ENCODE peak calls at places on chromosome 13, in four cellular contexts. S is K562, C is HepG2, D is GM12878. O is an unnamed sample.

GRCh38 chr13:99327133-99327532 is 19.9 kb upstream of the GPR183 start:
- DNase-seq in S (no peak), C (no peak), D (no peak), O (no peak)

GRCh38 chr13:67369895-67370660 is 139.9 kb upstream of the PCDH9 start:
- DNase-seq in S (no peak), C (no peak), D (no peak), O (no peak)

GRCh38 chr13:111972261-111972780 is 94.6 kb upstream of the SOX1 start:
- DNase-seq in S (no peak), C (no peak), D (no peak), O (no peak)

GRCh38 chr13:110187501-110188161 is 119.3 kb downstream of the COL4A1 start:
- DNase-seq in S (no peak), C (no peak), D (no peak), O (no peak)

GRCh38 chr13:71801781-71802180 is 65.2 kb downstream of the DACH1 start:
- DNase-seq in S (no peak), C (no peak), D (no peak), O (no peak)

GRCh38 chr13:76286178-76286577 is 600.0 kb downstream of the KCTD12 start:
- DNase-seq in S (no peak), C (no peak), D (no peak), O (no peak)

GRCh38 chr13:86974251-86974994 is 696.7 kb upstream of the SLITRK5 start:
- DNase-seq in S (no peak), C (no peak), D (no peak), O (no peak)

GRCh38 chr13:41900918-41901317 is 60.0 kb downstream of the VWA8 start:
- DNase-seq in S (no peak), C (peak; percentile 73), D (no peak), O (no peak)

GRCh38 chr13:50069255-50069654 is 54.0 kb downstream of the KCNRG start:
- DNase-seq in S (no peak), C (no peak), D (no peak), O (no peak)

GRCh38 chr13:51823861-51824260 is 19.9 kb upstream of the DHRS12 start:
- DNase-seq in S (no peak), C (no peak), D (no peak), O (no peak)

GRCh38 chr13:101738336-101738735 is 285.9 kb downstream of the ITGBL1 start:
- DNase-seq in S (no peak), C (no peak), D (no peak), O (no peak)

GRCh38 chr13:80979035-80979641 is 638.2 kb upstream of the SPRY2 start:
- DNase-seq in S (peak; percentile 30), C (peak; percentile 57), D (peak; percentile 11), O (peak; percentile 78)

GRCh38 chr13:79392882-79393563 is 13.0 kb downstream of the RBM26 start:
- DNase-seq in S (no peak), C (no peak), D (no peak), O (no peak)

GRCh38 chr13:83620535-83621220 is 261.6 kb downstream of the SLITRK1 start:
- DNase-seq in S (no peak), C (no peak), D (no peak), O (no peak)

GRCh38 chr13:49437705-49438104 is 6.2 kb downstream of the CAB39L start:
- DNase-seq in S (no peak), C (no peak), D (no peak), O (no peak)

GRCh38 chr13:105848494-105848893 is 687.0 kb downstream of the EFNB2 start:
- DNase-seq in S (no peak), C (no peak), D (no peak), O (no peak)

GRCh38 chr13:66323695-66324094 is 906.4 kb downstream of the PCDH9 start:
- DNase-seq in S (no peak), C (no peak), D (no peak), O (no peak)

GRCh38 chr13:40537146-40537895 is 129.1 kb downstream of the FOXO1 start:
- DNase-seq in S (no peak), C (no peak), D (no peak), O (no peak)

GRCh38 chr13:40533072-40533471 is 133.4 kb downstream of the FOXO1 start:
- DNase-seq in S (no peak), C (no peak), D (no peak), O (no peak)

GRCh38 chr13:40536443-40537113 is 129.9 kb downstream of the FOXO1 start:
- DNase-seq in S (no peak), C (peak; percentile 94), D (no peak), O (no peak)

GRCh38 chr13:40535345-40535836 is 131.1 kb downstream of the FOXO1 start:
- DNase-seq in S (no peak), C (no peak), D (no peak), O (no peak)

GRCh38 chr13:40534456-40534855 is 132.0 kb downstream of the FOXO1 start:
- DNase-seq in S (no peak), C (peak; percentile 82), D (no peak), O (no peak)
- TF ChIP-seq JUNB in S (no peak), C (no peak), D (no peak), O (no peak)

GRCh38 chr13:96993660-96994029 is 631 bp downstream of the OXGR1 start:
- DNase-seq in S (no peak), C (no peak), D (no peak), O (peak; percentile 39)

GRCh38 chr13:96992633-96993032 is 1.6 kb downstream of the OXGR1 start:
- DNase-seq in S (no peak), C (no peak), D (no peak), O (no peak)

GRCh38 chr13:96994849-96995243 is 570 bp upstream of the OXGR1 start:
- DNase-seq in S (no peak), C (no peak), D (no peak), O (peak; percentile 22)

GRCh38 chr13:96996097-96996496 is 1.8 kb upstream of the OXGR1 start:
- DNase-seq in S (no peak), C (no peak), D (no peak), O (no peak)

DNA sequence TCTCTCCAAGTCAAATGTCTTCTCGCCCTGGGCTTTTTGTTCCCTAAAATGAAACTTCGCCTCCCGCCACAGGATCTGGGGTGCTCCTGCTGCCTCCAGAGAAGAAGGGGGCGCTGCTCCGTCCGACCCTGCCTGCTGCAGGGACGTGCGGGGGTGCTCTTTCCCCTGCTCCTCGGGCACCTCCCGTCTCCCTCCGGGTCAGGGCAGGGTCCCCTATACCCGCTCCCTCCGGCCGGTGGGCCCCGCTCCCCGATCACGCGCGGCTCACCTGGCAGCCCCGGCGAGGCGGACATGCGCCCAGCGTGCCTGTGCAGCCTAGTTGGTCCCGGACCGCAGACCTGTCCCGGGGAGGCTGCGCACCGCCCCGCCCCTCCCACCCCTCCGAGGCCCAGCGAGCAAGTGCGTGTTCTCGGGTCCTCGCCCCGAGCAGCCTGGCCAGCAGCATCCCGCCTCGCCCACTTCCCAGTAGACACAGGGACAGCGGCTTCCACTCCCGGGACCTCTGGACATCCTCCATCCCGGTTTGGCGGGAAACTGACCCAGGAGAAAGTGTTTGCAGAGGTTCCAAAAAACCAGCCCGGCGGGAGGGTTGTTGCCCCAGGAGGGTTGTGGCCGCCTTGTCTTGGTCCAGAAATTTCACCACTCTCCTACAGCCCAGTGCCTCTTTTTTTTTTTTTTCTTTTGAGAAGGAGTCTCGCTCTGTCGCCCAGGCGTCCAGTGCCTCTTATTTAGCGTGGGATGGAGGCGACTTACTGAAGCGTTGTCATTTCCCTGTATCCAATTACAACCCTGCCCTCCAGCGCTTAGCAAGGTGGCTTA is at the start of gene OXGR1:
- DNase-seq in S (peak; percentile 4), C (no peak), D (no peak), O (peak; percentile 46)
- TF ChIP-seq EZH2 in S (no peak), C (no peak), D (no peak), O (no peak)

GRCh38 chr13:43300817-43301216 is 277.4 kb downstream of the DNAJC15 start:
- DNase-seq in S (no peak), C (no peak), D (no peak), O (no peak)
- TF ChIP-seq CREB1 in S (no peak), C (no peak), D (no peak), O (no peak)

GRCh38 chr13:33205804-33206221 is 79.7 kb downstream of the STARD13 start:
- DNase-seq in S (no peak), C (no peak), D (no peak), O (peak; percentile 32)

GRCh38 chr13:33206425-33206824 is 79.1 kb downstream of the STARD13 start:
- DNase-seq in S (no peak), C (no peak), D (no peak), O (no peak)

GRCh38 chr13:33206945-33207615 is 78.5 kb downstream of the STARD13 start:
- DNase-seq in S (no peak), C (peak; percentile 24), D (no peak), O (no peak)

GRCh38 chr13:33207616-33207964 is 78.0 kb downstream of the STARD13 start:
- DNase-seq in S (no peak), C (peak; percentile 74), D (no peak), O (no peak)

DNA sequence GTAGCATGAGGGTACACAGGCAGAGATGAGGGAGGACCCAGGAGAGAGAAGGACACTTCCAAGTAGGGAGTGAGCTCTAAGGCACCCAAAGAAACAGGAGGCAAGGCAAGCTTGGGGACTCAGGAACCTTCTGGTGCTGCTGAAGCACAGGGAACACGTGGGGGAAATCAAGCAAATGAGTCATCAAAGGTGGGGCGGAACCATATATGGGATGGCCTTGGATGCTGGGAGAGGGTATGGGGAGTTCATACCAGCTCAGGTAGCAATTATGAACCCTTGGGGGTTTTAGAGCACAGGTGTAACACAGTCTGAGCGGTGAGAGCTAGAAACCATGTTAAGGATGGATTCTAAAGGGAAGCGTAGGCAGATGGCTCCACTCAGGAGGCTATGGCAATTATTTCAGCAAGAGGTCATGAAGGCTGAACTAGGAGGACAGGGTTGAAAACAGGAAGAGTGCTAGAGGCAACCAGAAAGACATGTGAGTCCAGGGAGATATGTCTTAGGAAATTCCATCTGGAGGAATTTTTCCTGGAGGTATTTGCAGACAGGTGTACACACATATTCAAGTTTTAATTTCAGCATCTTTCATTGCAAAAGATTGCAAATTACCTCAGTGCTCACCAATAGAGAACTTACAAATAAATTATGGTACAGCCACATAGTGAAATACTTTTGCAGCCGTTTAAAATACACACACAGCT is 77.1 kb downstream of the STARD13 start:
- DNase-seq in S (no peak), C (no peak), D (no peak), O (no peak)
- TF ChIP-seq JUNB in S (no peak), C (no peak), D (no peak), O (no peak)

GRCh38 chr13:27961227-27962085 is 7.7 kb downstream of the CDX2 start:
- DNase-seq in S (no peak), C (peak; percentile 20), D (no peak), O (peak; percentile 76)
- TF ChIP-seq EZH2 in S (no peak), C (no peak), D (no peak), O (peak; percentile 85)

GRCh38 chr13:26247608-26248007 is 6.3 kb upstream of the CDK8 start:
- DNase-seq in S (peak; percentile 34), C (no peak), D (no peak), O (no peak)
- TF ChIP-seq CREB1 in S (no peak), C (no peak), D (no peak), O (no peak)

GRCh38 chr13:46134961-46135522 is 30.2 kb upstream of the CPB2 start:
- DNase-seq in S (no peak), C (peak; percentile 78), D (no peak), O (peak; percentile 65)
- TF ChIP-seq JUNB in S (no peak), C (no peak), D (no peak), O (no peak)

GRCh38 chr13:24680258-24680920 is at the start of gene ATP12A:
- DNase-seq in S (no peak), C (no peak), D (no peak), O (peak; percentile 92)
- TF ChIP-seq EZH2 in S (no peak), C (no peak), D (no peak), O (no peak)

O was measured in GM23338.